ENCODE peak calls at places on chromosome 11, in six cellular contexts. E is HCT116, T is GM12878, C is kidney, V is IMR-90, N is GM23248. D is an unnamed sample.

GRCh38 chr11:32531528-32531927 is 52.1 kb upstream of the EIF3M start:
- DNase-seq in E (no peak), T (no peak), C (no peak), V (peak; percentile 11), N (no peak), D (no peak)

GRCh38 chr11:66237867-66238266 is 30.6 kb upstream of the RAB1B start:
- DNase-seq in E (no peak), T (no peak), C (no peak), V (no peak), N (no peak), D (no peak)

GRCh38 chr11:116916872-116917271 is 79.5 kb upstream of the APOA1 start:
- DNase-seq in E (no peak), T (no peak), C (no peak), V (no peak), N (no peak), D (no peak)

GRCh38 chr11:28690746-28691145 is 582.6 kb downstream of the METTL15 start:
- DNase-seq in E (no peak), T (no peak), C (no peak), V (peak; percentile 75), N (peak; percentile 35), D (no peak)

GRCh38 chr11:66663741-66664296 is 13.9 kb downstream of the RBM4B start:
- DNase-seq in E (no peak), T (no peak), C (no peak), V (no peak), N (no peak), D (no peak)

GRCh38 chr11:76891285-76891684 is 30.6 kb downstream of the ACER3 start:
- DNase-seq in E (no peak), T (no peak), C (no peak), V (no peak), N (no peak), D (no peak)

GRCh38 chr11:88414981-88415391 is 77.5 kb upstream of the CTSC start:
- DNase-seq in E (no peak), T (no peak), C (no peak), V (peak; percentile 44), N (no peak), D (no peak)

GRCh38 chr11:111566324-111566723 is 25.8 kb downstream of the LAYN start:
- DNase-seq in E (no peak), T (no peak), C (no peak), V (no peak), N (no peak), D (no peak)

GRCh38 chr11:36996795-36997194 is 398.8 kb upstream of the RAG2 start:
- DNase-seq in E (no peak), T (no peak), C (no peak), V (no peak), N (no peak), D (no peak)

GRCh38 chr11:118789501-118790356 is 1.2 kb downstream of the DDX6 start:
- DNase-seq in E (no peak), T (peak; percentile 19), C (no peak), V (no peak), N (peak; percentile 60), D (no peak)

GRCh38 chr11:68066742-68067141 is 27.9 kb downstream of the TCIRG1 start:
- DNase-seq in E (no peak), T (no peak), C (no peak), V (no peak), N (no peak), D (no peak)

GRCh38 chr11:120512727-120513435 is 1.3 kb downstream of the GRIK4 start:
- DNase-seq in E (no peak), T (no peak), C (no peak), V (no peak), N (no peak), D (no peak)

GRCh38 chr11:1310315-1310687 is 869 bp upstream of the TOLLIP start:
- DNase-seq in E (no peak), T (no peak), C (no peak), V (no peak), N (no peak), D (no peak)

GRCh38 chr11:282171-282570 is 4.0 kb downstream of the NLRP6 start:
- DNase-seq in E (no peak), T (no peak), C (peak; percentile 60), V (no peak), N (no peak), D (no peak)

GRCh38 chr11:116578971-116579687 is 193.7 kb downstream of the BUD13 start:
- DNase-seq in E (no peak), T (no peak), C (peak; percentile 18), V (no peak), N (peak; percentile 46), D (no peak)

GRCh38 chr11:69711824-69712801 is 8.3 kb upstream of the FGF19 start:
- DNase-seq in E (peak; percentile 75), T (no peak), C (no peak), V (no peak), N (no peak), D (no peak)

GRCh38 chr11:123616505-123617198 is 37.8 kb downstream of the SCN3B start:
- DNase-seq in E (no peak), T (no peak), C (peak; percentile 84), V (peak; percentile 86), N (peak; percentile 96), D (peak; percentile 26)

GRCh38 chr11:117953029-117953671 is 23.9 kb upstream of the TMPRSS13 start:
- DNase-seq in E (no peak), T (no peak), C (no peak), V (no peak), N (no peak), D (no peak)

GRCh38 chr11:93330446-93330984 is at the start of gene DEUP1:
- DNase-seq in E (no peak), T (no peak), C (peak; percentile 83), V (no peak), N (peak; percentile 4), D (no peak)

GRCh38 chr11:68081691-68082090 is 39.5 kb downstream of the CHKA start:
- DNase-seq in E (no peak), T (no peak), C (no peak), V (no peak), N (no peak), D (no peak)

GRCh38 chr11:42043312-42043711 is 583.9 kb upstream of the LRRC4C start:
- DNase-seq in E (no peak), T (no peak), C (no peak), V (no peak), N (no peak), D (no peak)

GRCh38 chr11:905952-906351 is 4.7 kb downstream of the CHID1 start:
- DNase-seq in E (no peak), T (no peak), C (no peak), V (no peak), N (no peak), D (no peak)

GRCh38 chr11:20068691-20069090 is 91.6 kb downstream of the DBX1 start:
- DNase-seq in E (no peak), T (no peak), C (no peak), V (no peak), N (no peak), D (no peak)

GRCh38 chr11:35218956-35219355 is 80.0 kb downstream of the CD44 start:
- DNase-seq in E (no peak), T (no peak), C (no peak), V (peak; percentile 87), N (peak; percentile 84), D (no peak)

GRCh38 chr11:35227551-35228341 is 88.8 kb downstream of the CD44 start:
- DNase-seq in E (no peak), T (no peak), C (no peak), V (peak; percentile 55), N (peak; percentile 64), D (no peak)

DNA sequence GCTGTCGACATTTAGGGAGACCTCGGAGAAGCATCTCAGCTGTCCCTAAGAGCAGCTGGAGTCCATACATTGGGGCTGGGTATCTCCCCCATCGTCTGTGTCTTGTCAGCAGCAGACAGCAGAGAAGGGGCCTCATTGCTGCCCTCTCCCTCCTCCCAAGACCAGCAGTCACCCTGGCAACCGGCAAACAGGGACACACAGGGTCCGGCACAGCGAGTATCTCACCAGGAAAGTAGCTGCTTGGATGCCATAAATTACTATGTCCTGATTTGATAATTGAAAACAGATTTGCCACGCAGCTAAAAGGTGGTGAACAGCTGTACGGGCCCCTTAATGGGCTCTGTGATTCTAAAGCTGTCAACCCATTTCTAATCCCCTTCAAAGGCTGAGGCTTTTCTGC is 84.5 kb downstream of the CD44 start:
- DNase-seq in E (no peak), T (no peak), C (peak; percentile 66), V (peak; percentile 62), N (peak; percentile 67), D (no peak)
- H3K9ac ChIP-seq in E (no peak overlapping the region), T (no peak overlapping the region), C (no peak overlapping the region), V (no peak overlapping the region), N (peak overlapping the region; percentile 53), D (no peak overlapping the region)

GRCh38 chr11:6746626-6747025 is 25.1 kb downstream of the OR2AG2 start:
- DNase-seq in E (no peak), T (no peak), C (no peak), V (no peak), N (no peak), D (no peak)

GRCh38 chr11:6747097-6747662 is 24.6 kb downstream of the OR2AG2 start:
- DNase-seq in E (no peak), T (no peak), C (no peak), V (no peak), N (no peak), D (no peak)

GRCh38 chr11:6745018-6745417 is 26.8 kb downstream of the OR2AG2 start:
- DNase-seq in E (no peak), T (no peak), C (no peak), V (no peak), N (no peak), D (no peak)

GRCh38 chr11:6746086-6746618 is 25.6 kb downstream of the OR2AG2 start:
- DNase-seq in E (no peak), T (peak; percentile 68), C (no peak), V (no peak), N (no peak), D (no peak)

GRCh38 chr11:6745465-6746015 is 26.2 kb downstream of the OR2AG2 start:
- DNase-seq in E (no peak), T (peak; percentile 66), C (no peak), V (no peak), N (no peak), D (no peak)
- H3K9ac ChIP-seq in E (no peak overlapping the region), T (peak overlapping the region; percentile 94), C (no peak overlapping the region), V (no peak overlapping the region), N (no peak overlapping the region), D (no peak overlapping the region)

GRCh38 chr11:128931066-128931465 is 11.6 kb downstream of the TP53AIP1 start:
- DNase-seq in E (no peak), T (no peak), C (no peak), V (no peak), N (no peak), D (no peak)

GRCh38 chr11:128928400-128928799 is 14.3 kb downstream of the TP53AIP1 start:
- DNase-seq in E (no peak), T (peak; percentile 65), C (no peak), V (peak; percentile 24), N (peak; percentile 28), D (no peak)

GRCh38 chr11:128929468-128929867 is 13.2 kb downstream of the TP53AIP1 start:
- DNase-seq in E (no peak), T (no peak), C (peak; percentile 32), V (peak; percentile 18), N (no peak), D (no peak)

GRCh38 chr11:128931661-128932060 is 11.0 kb downstream of the TP53AIP1 start:
- DNase-seq in E (no peak), T (no peak), C (no peak), V (no peak), N (no peak), D (peak; percentile 35)

GRCh38 chr11:128929991-128930390 is 12.7 kb downstream of the TP53AIP1 start:
- DNase-seq in E (no peak), T (no peak), C (no peak), V (peak; percentile 73), N (peak; percentile 38), D (no peak)
- H3K9ac ChIP-seq in E (no peak overlapping the region), T (no peak overlapping the region), C (no peak overlapping the region), V (no peak overlapping the region), N (no peak overlapping the region), D (no peak overlapping the region)

GRCh38 chr11:84476581-84476980 is 1150.6 kb downstream of the DLG2 start:
- DNase-seq in E (no peak), T (no peak), C (no peak), V (no peak), N (peak; percentile 2), D (no peak)
- H3K9ac ChIP-seq in E (no peak overlapping the region), T (no peak overlapping the region), C (no peak overlapping the region), V (no peak overlapping the region), N (no peak overlapping the region), D (no peak overlapping the region)

D was measured in keratinocyte.